ENCODE peak calls at places on chromosomes 3 and 15, in eight cellular contexts. One of them, this sample, is unnamed.

GRCh38 chr3:1118074-1118473 is 25.2 kb downstream of the CNTN6 start:
- DNase-seq in B cell: no peak
- DNase-seq in CD4-positive, CD25-positive, alpha-beta regulatory T cell: no peak
- DNase-seq in MCF 10A: peak; percentile 48
- DNase-seq in NCI-H460: no peak
- DNase-seq in stimulated activated naive CD8-positive, alpha-beta T cell treated with anti-CD3 and anti-CD28 coated beads, Interleukin-15, Interleukin-2, amounts not matched to agents 100 U/mL and 50 U/mL, for 24 hours: no peak
- DNase-seq in occipital lobe: no peak
- DNase-seq in activated CD4-positive, alpha-beta T cell treated with anti-CD3 and anti-CD28 coated beads, Interleukin-2, amount 10 ng/mL, durations not matched to agents 7 days and 5 days: no peak
- DNase-seq in this sample: no peak

GRCh38 chr3:56860948-56861347 is 59.2 kb upstream of the ARHGEF3 start:
- DNase-seq in activated CD4-positive, alpha-beta T cell treated with anti-CD3 and anti-CD28 coated beads, Interleukin-2, amount 10 ng/mL, durations not matched to agents 7 days and 5 days: no peak
- DNase-seq in MCF 10A: no peak
- DNase-seq in occipital lobe: no peak
- DNase-seq in CD4-positive, CD25-positive, alpha-beta regulatory T cell: no peak
- DNase-seq in B cell: no peak
- DNase-seq in stimulated activated naive CD8-positive, alpha-beta T cell treated with anti-CD3 and anti-CD28 coated beads, Interleukin-15, Interleukin-2, amounts not matched to agents 100 U/mL and 50 U/mL, for 24 hours: no peak
- DNase-seq in NCI-H460: no peak
- DNase-seq in this sample: no peak

GRCh38 chr15:51203797-51204196 is 109.1 kb upstream of the TNFAIP8L3 start:
- DNase-seq in NCI-H460: no peak
- DNase-seq in B cell: no peak
- DNase-seq in occipital lobe: no peak
- DNase-seq in MCF 10A: peak; percentile 78
- DNase-seq in CD4-positive, CD25-positive, alpha-beta regulatory T cell: no peak
- DNase-seq in stimulated activated naive CD8-positive, alpha-beta T cell treated with anti-CD3 and anti-CD28 coated beads, Interleukin-15, Interleukin-2, amounts not matched to agents 100 U/mL and 50 U/mL, for 24 hours: no peak
- DNase-seq in activated CD4-positive, alpha-beta T cell treated with anti-CD3 and anti-CD28 coated beads, Interleukin-2, amount 10 ng/mL, durations not matched to agents 7 days and 5 days: no peak
- DNase-seq in this sample: no peak

GRCh38 chr15:67411491-67411890 is 109.4 kb upstream of the C15orf61 start:
- DNase-seq in B cell: no peak
- DNase-seq in CD4-positive, CD25-positive, alpha-beta regulatory T cell: no peak
- DNase-seq in stimulated activated naive CD8-positive, alpha-beta T cell treated with anti-CD3 and anti-CD28 coated beads, Interleukin-15, Interleukin-2, amounts not matched to agents 100 U/mL and 50 U/mL, for 24 hours: no peak
- DNase-seq in activated CD4-positive, alpha-beta T cell treated with anti-CD3 and anti-CD28 coated beads, Interleukin-2, amount 10 ng/mL, durations not matched to agents 7 days and 5 days: no peak
- DNase-seq in MCF 10A: no peak
- DNase-seq in occipital lobe: no peak
- DNase-seq in NCI-H460: no peak
- DNase-seq in this sample: no peak

GRCh38 chr3:154888386-154888785 is 191.7 kb upstream of the MME start:
- DNase-seq in NCI-H460: no peak
- DNase-seq in B cell: no peak
- DNase-seq in occipital lobe: no peak
- DNase-seq in MCF 10A: no peak
- DNase-seq in stimulated activated naive CD8-positive, alpha-beta T cell treated with anti-CD3 and anti-CD28 coated beads, Interleukin-15, Interleukin-2, amounts not matched to agents 100 U/mL and 50 U/mL, for 24 hours: no peak
- DNase-seq in CD4-positive, CD25-positive, alpha-beta regulatory T cell: no peak
- DNase-seq in activated CD4-positive, alpha-beta T cell treated with anti-CD3 and anti-CD28 coated beads, Interleukin-2, amount 10 ng/mL, durations not matched to agents 7 days and 5 days: no peak
- DNase-seq in this sample: no peak

GRCh38 chr15:73866881-73867410 is 6.4 kb upstream of the TBC1D21 start:
- DNase-seq in B cell: no peak
- DNase-seq in NCI-H460: no peak
- DNase-seq in stimulated activated naive CD8-positive, alpha-beta T cell treated with anti-CD3 and anti-CD28 coated beads, Interleukin-15, Interleukin-2, amounts not matched to agents 100 U/mL and 50 U/mL, for 24 hours: no peak
- DNase-seq in occipital lobe: no peak
- DNase-seq in activated CD4-positive, alpha-beta T cell treated with anti-CD3 and anti-CD28 coated beads, Interleukin-2, amount 10 ng/mL, durations not matched to agents 7 days and 5 days: no peak
- DNase-seq in CD4-positive, CD25-positive, alpha-beta regulatory T cell: no peak
- DNase-seq in MCF 10A: no peak
- DNase-seq in this sample: no peak

GRCh38 chr3:128554100-128554464 is 61.1 kb upstream of the GATA2 start:
- DNase-seq in MCF 10A: peak; percentile 68
- DNase-seq in stimulated activated naive CD8-positive, alpha-beta T cell treated with anti-CD3 and anti-CD28 coated beads, Interleukin-15, Interleukin-2, amounts not matched to agents 100 U/mL and 50 U/mL, for 24 hours: no peak
- DNase-seq in NCI-H460: no peak
- DNase-seq in CD4-positive, CD25-positive, alpha-beta regulatory T cell: no peak
- DNase-seq in occipital lobe: no peak
- DNase-seq in B cell: no peak
- DNase-seq in activated CD4-positive, alpha-beta T cell treated with anti-CD3 and anti-CD28 coated beads, Interleukin-2, amount 10 ng/mL, durations not matched to agents 7 days and 5 days: no peak
- DNase-seq in this sample: no peak

GRCh38 chr15:28954466-28955159 is 68.8 kb downstream of the APBA2 start:
- DNase-seq in stimulated activated naive CD8-positive, alpha-beta T cell treated with anti-CD3 and anti-CD28 coated beads, Interleukin-15, Interleukin-2, amounts not matched to agents 100 U/mL and 50 U/mL, for 24 hours: no peak
- DNase-seq in activated CD4-positive, alpha-beta T cell treated with anti-CD3 and anti-CD28 coated beads, Interleukin-2, amount 10 ng/mL, durations not matched to agents 7 days and 5 days: no peak
- DNase-seq in MCF 10A: no peak
- DNase-seq in NCI-H460: no peak
- DNase-seq in B cell: no peak
- DNase-seq in occipital lobe: no peak
- DNase-seq in CD4-positive, CD25-positive, alpha-beta regulatory T cell: no peak
- DNase-seq in this sample: no peak

GRCh38 chr3:188187055-188187454 is 33.1 kb downstream of the LPP start:
- DNase-seq in CD4-positive, CD25-positive, alpha-beta regulatory T cell: no peak
- DNase-seq in activated CD4-positive, alpha-beta T cell treated with anti-CD3 and anti-CD28 coated beads, Interleukin-2, amount 10 ng/mL, durations not matched to agents 7 days and 5 days: no peak
- DNase-seq in NCI-H460: peak; percentile 1
- DNase-seq in stimulated activated naive CD8-positive, alpha-beta T cell treated with anti-CD3 and anti-CD28 coated beads, Interleukin-15, Interleukin-2, amounts not matched to agents 100 U/mL and 50 U/mL, for 24 hours: no peak
- DNase-seq in occipital lobe: no peak
- DNase-seq in MCF 10A: peak; percentile 76
- DNase-seq in B cell: peak; percentile 64
- DNase-seq in this sample: no peak

GRCh38 chr3:149784064-149784704 is 8.2 kb downstream of the ANKUB1 start:
- DNase-seq in activated CD4-positive, alpha-beta T cell treated with anti-CD3 and anti-CD28 coated beads, Interleukin-2, amount 10 ng/mL, durations not matched to agents 7 days and 5 days: no peak
- DNase-seq in occipital lobe: no peak
- DNase-seq in B cell: no peak
- DNase-seq in CD4-positive, CD25-positive, alpha-beta regulatory T cell: no peak
- DNase-seq in stimulated activated naive CD8-positive, alpha-beta T cell treated with anti-CD3 and anti-CD28 coated beads, Interleukin-15, Interleukin-2, amounts not matched to agents 100 U/mL and 50 U/mL, for 24 hours: no peak
- DNase-seq in NCI-H460: no peak
- DNase-seq in MCF 10A: no peak
- DNase-seq in this sample: no peak

GRCh38 chr3:48039487-48040190 is 23.4 kb upstream of the MAP4 start:
- DNase-seq in MCF 10A: no peak
- DNase-seq in B cell: no peak
- DNase-seq in stimulated activated naive CD8-positive, alpha-beta T cell treated with anti-CD3 and anti-CD28 coated beads, Interleukin-15, Interleukin-2, amounts not matched to agents 100 U/mL and 50 U/mL, for 24 hours: no peak
- DNase-seq in CD4-positive, CD25-positive, alpha-beta regulatory T cell: no peak
- DNase-seq in occipital lobe: no peak
- DNase-seq in NCI-H460: peak; percentile 25
- DNase-seq in activated CD4-positive, alpha-beta T cell treated with anti-CD3 and anti-CD28 coated beads, Interleukin-2, amount 10 ng/mL, durations not matched to agents 7 days and 5 days: no peak
- DNase-seq in this sample: no peak

GRCh38 chr3:173711619-173712018 is 314.1 kb downstream of the NLGN1 start:
- DNase-seq in occipital lobe: no peak
- DNase-seq in CD4-positive, CD25-positive, alpha-beta regulatory T cell: no peak
- DNase-seq in stimulated activated naive CD8-positive, alpha-beta T cell treated with anti-CD3 and anti-CD28 coated beads, Interleukin-15, Interleukin-2, amounts not matched to agents 100 U/mL and 50 U/mL, for 24 hours: no peak
- DNase-seq in MCF 10A: no peak
- DNase-seq in B cell: no peak
- DNase-seq in NCI-H460: no peak
- DNase-seq in activated CD4-positive, alpha-beta T cell treated with anti-CD3 and anti-CD28 coated beads, Interleukin-2, amount 10 ng/mL, durations not matched to agents 7 days and 5 days: no peak
- DNase-seq in this sample: no peak

GRCh38 chr15:29135702-29136426 is 133.8 kb downstream of the NSMCE3 start:
- DNase-seq in MCF 10A: no peak
- DNase-seq in occipital lobe: no peak
- DNase-seq in CD4-positive, CD25-positive, alpha-beta regulatory T cell: no peak
- DNase-seq in NCI-H460: no peak
- DNase-seq in activated CD4-positive, alpha-beta T cell treated with anti-CD3 and anti-CD28 coated beads, Interleukin-2, amount 10 ng/mL, durations not matched to agents 7 days and 5 days: no peak
- DNase-seq in stimulated activated naive CD8-positive, alpha-beta T cell treated with anti-CD3 and anti-CD28 coated beads, Interleukin-15, Interleukin-2, amounts not matched to agents 100 U/mL and 50 U/mL, for 24 hours: no peak
- DNase-seq in B cell: no peak
- DNase-seq in this sample: no peak

GRCh38 chr3:58025406-58025805 is 17.2 kb downstream of the FLNB start:
- DNase-seq in NCI-H460: no peak
- DNase-seq in stimulated activated naive CD8-positive, alpha-beta T cell treated with anti-CD3 and anti-CD28 coated beads, Interleukin-15, Interleukin-2, amounts not matched to agents 100 U/mL and 50 U/mL, for 24 hours: no peak
- DNase-seq in MCF 10A: no peak
- DNase-seq in CD4-positive, CD25-positive, alpha-beta regulatory T cell: no peak
- DNase-seq in occipital lobe: no peak
- DNase-seq in activated CD4-positive, alpha-beta T cell treated with anti-CD3 and anti-CD28 coated beads, Interleukin-2, amount 10 ng/mL, durations not matched to agents 7 days and 5 days: no peak
- DNase-seq in B cell: no peak
- DNase-seq in this sample: no peak

GRCh38 chr3:184300377-184300717 is 1.3 kb downstream of the PSMD2 start:
- DNase-seq in occipital lobe: no peak
- DNase-seq in B cell: no peak
- DNase-seq in NCI-H460: no peak
- DNase-seq in activated CD4-positive, alpha-beta T cell treated with anti-CD3 and anti-CD28 coated beads, Interleukin-2, amount 10 ng/mL, durations not matched to agents 7 days and 5 days: no peak
- DNase-seq in stimulated activated naive CD8-positive, alpha-beta T cell treated with anti-CD3 and anti-CD28 coated beads, Interleukin-15, Interleukin-2, amounts not matched to agents 100 U/mL and 50 U/mL, for 24 hours: no peak
- DNase-seq in MCF 10A: peak; percentile 13
- DNase-seq in CD4-positive, CD25-positive, alpha-beta regulatory T cell: no peak
- DNase-seq in this sample: no peak

GRCh38 chr3:188208751-188209433 is 54.9 kb downstream of the LPP start:
- DNase-seq in B cell: no peak
- DNase-seq in CD4-positive, CD25-positive, alpha-beta regulatory T cell: no peak
- DNase-seq in MCF 10A: no peak
- DNase-seq in NCI-H460: no peak
- DNase-seq in occipital lobe: no peak
- DNase-seq in stimulated activated naive CD8-positive, alpha-beta T cell treated with anti-CD3 and anti-CD28 coated beads, Interleukin-15, Interleukin-2, amounts not matched to agents 100 U/mL and 50 U/mL, for 24 hours: no peak
- DNase-seq in activated CD4-positive, alpha-beta T cell treated with anti-CD3 and anti-CD28 coated beads, Interleukin-2, amount 10 ng/mL, durations not matched to agents 7 days and 5 days: no peak
- DNase-seq in this sample: no peak

GRCh38 chr3:13008114-13008995 is 64.9 kb downstream of the IQSEC1 start:
- DNase-seq in stimulated activated naive CD8-positive, alpha-beta T cell treated with anti-CD3 and anti-CD28 coated beads, Interleukin-15, Interleukin-2, amounts not matched to agents 100 U/mL and 50 U/mL, for 24 hours: no peak
- DNase-seq in CD4-positive, CD25-positive, alpha-beta regulatory T cell: no peak
- DNase-seq in B cell: no peak
- DNase-seq in MCF 10A: no peak
- DNase-seq in activated CD4-positive, alpha-beta T cell treated with anti-CD3 and anti-CD28 coated beads, Interleukin-2, amount 10 ng/mL, durations not matched to agents 7 days and 5 days: no peak
- DNase-seq in occipital lobe: no peak
- DNase-seq in NCI-H460: no peak
- DNase-seq in this sample: no peak

GRCh38 chr3:181076558-181076957 is 87.0 kb upstream of the DNAJC19 start:
- DNase-seq in CD4-positive, CD25-positive, alpha-beta regulatory T cell: no peak
- DNase-seq in MCF 10A: no peak
- DNase-seq in stimulated activated naive CD8-positive, alpha-beta T cell treated with anti-CD3 and anti-CD28 coated beads, Interleukin-15, Interleukin-2, amounts not matched to agents 100 U/mL and 50 U/mL, for 24 hours: no peak
- DNase-seq in NCI-H460: no peak
- DNase-seq in occipital lobe: no peak
- DNase-seq in activated CD4-positive, alpha-beta T cell treated with anti-CD3 and anti-CD28 coated beads, Interleukin-2, amount 10 ng/mL, durations not matched to agents 7 days and 5 days: no peak
- DNase-seq in B cell: no peak
- DNase-seq in this sample: no peak

GRCh38 chr3:50529996-50530706 is 26.7 kb upstream of the CACNA2D2 start:
- DNase-seq in stimulated activated naive CD8-positive, alpha-beta T cell treated with anti-CD3 and anti-CD28 coated beads, Interleukin-15, Interleukin-2, amounts not matched to agents 100 U/mL and 50 U/mL, for 24 hours: no peak
- DNase-seq in activated CD4-positive, alpha-beta T cell treated with anti-CD3 and anti-CD28 coated beads, Interleukin-2, amount 10 ng/mL, durations not matched to agents 7 days and 5 days: no peak
- DNase-seq in MCF 10A: no peak
- DNase-seq in occipital lobe: no peak
- DNase-seq in NCI-H460: no peak
- DNase-seq in B cell: no peak
- DNase-seq in CD4-positive, CD25-positive, alpha-beta regulatory T cell: no peak
- DNase-seq in this sample: no peak

GRCh38 chr3:126353694-126354321 is 3.4 kb downstream of the KLF15 start:
- DNase-seq in B cell: no peak
- DNase-seq in stimulated activated naive CD8-positive, alpha-beta T cell treated with anti-CD3 and anti-CD28 coated beads, Interleukin-15, Interleukin-2, amounts not matched to agents 100 U/mL and 50 U/mL, for 24 hours: no peak
- DNase-seq in CD4-positive, CD25-positive, alpha-beta regulatory T cell: no peak
- DNase-seq in activated CD4-positive, alpha-beta T cell treated with anti-CD3 and anti-CD28 coated beads, Interleukin-2, amount 10 ng/mL, durations not matched to agents 7 days and 5 days: no peak
- DNase-seq in NCI-H460: no peak
- DNase-seq in occipital lobe: no peak
- DNase-seq in MCF 10A: no peak
- DNase-seq in this sample: no peak

GRCh38 chr3:17747184-17747889 is 4.9 kb upstream of the TBC1D5 start:
- DNase-seq in B cell: peak; percentile 51
- DNase-seq in stimulated activated naive CD8-positive, alpha-beta T cell treated with anti-CD3 and anti-CD28 coated beads, Interleukin-15, Interleukin-2, amounts not matched to agents 100 U/mL and 50 U/mL, for 24 hours: no peak
- DNase-seq in MCF 10A: no peak
- DNase-seq in occipital lobe: no peak
- DNase-seq in NCI-H460: no peak
- DNase-seq in CD4-positive, CD25-positive, alpha-beta regulatory T cell: no peak
- DNase-seq in activated CD4-positive, alpha-beta T cell treated with anti-CD3 and anti-CD28 coated beads, Interleukin-2, amount 10 ng/mL, durations not matched to agents 7 days and 5 days: no peak
- DNase-seq in this sample: no peak

GRCh38 chr3:4571690-4572334 is 78.7 kb downstream of the ITPR1 start:
- DNase-seq in occipital lobe: no peak
- DNase-seq in MCF 10A: peak; percentile 29
- DNase-seq in NCI-H460: no peak
- DNase-seq in stimulated activated naive CD8-positive, alpha-beta T cell treated with anti-CD3 and anti-CD28 coated beads, Interleukin-15, Interleukin-2, amounts not matched to agents 100 U/mL and 50 U/mL, for 24 hours: no peak
- DNase-seq in activated CD4-positive, alpha-beta T cell treated with anti-CD3 and anti-CD28 coated beads, Interleukin-2, amount 10 ng/mL, durations not matched to agents 7 days and 5 days: no peak
- DNase-seq in B cell: peak; percentile 12
- DNase-seq in CD4-positive, CD25-positive, alpha-beta regulatory T cell: no peak
- DNase-seq in this sample: no peak

GRCh38 chr3:14950274-14950673 is 2.9 kb downstream of the NR2C2 start:
- DNase-seq in CD4-positive, CD25-positive, alpha-beta regulatory T cell: no peak
- DNase-seq in occipital lobe: no peak
- DNase-seq in NCI-H460: no peak
- DNase-seq in activated CD4-positive, alpha-beta T cell treated with anti-CD3 and anti-CD28 coated beads, Interleukin-2, amount 10 ng/mL, durations not matched to agents 7 days and 5 days: no peak
- DNase-seq in MCF 10A: no peak
- DNase-seq in B cell: no peak
- DNase-seq in stimulated activated naive CD8-positive, alpha-beta T cell treated with anti-CD3 and anti-CD28 coated beads, Interleukin-15, Interleukin-2, amounts not matched to agents 100 U/mL and 50 U/mL, for 24 hours: no peak
- DNase-seq in this sample: no peak

GRCh38 chr3:42690766-42691680 is 5.7 kb downstream of the KLHL40 start:
- DNase-seq in activated CD4-positive, alpha-beta T cell treated with anti-CD3 and anti-CD28 coated beads, Interleukin-2, amount 10 ng/mL, durations not matched to agents 7 days and 5 days: no peak
- DNase-seq in NCI-H460: no peak
- DNase-seq in occipital lobe: no peak
- DNase-seq in CD4-positive, CD25-positive, alpha-beta regulatory T cell: no peak
- DNase-seq in B cell: no peak
- DNase-seq in stimulated activated naive CD8-positive, alpha-beta T cell treated with anti-CD3 and anti-CD28 coated beads, Interleukin-15, Interleukin-2, amounts not matched to agents 100 U/mL and 50 U/mL, for 24 hours: no peak
- DNase-seq in MCF 10A: no peak
- DNase-seq in this sample: no peak

GRCh38 chr15:51493892-51494291 is 128.7 kb downstream of the DMXL2 start:
- DNase-seq in B cell: no peak
- DNase-seq in stimulated activated naive CD8-positive, alpha-beta T cell treated with anti-CD3 and anti-CD28 coated beads, Interleukin-15, Interleukin-2, amounts not matched to agents 100 U/mL and 50 U/mL, for 24 hours: no peak
- DNase-seq in NCI-H460: no peak
- DNase-seq in occipital lobe: no peak
- DNase-seq in activated CD4-positive, alpha-beta T cell treated with anti-CD3 and anti-CD28 coated beads, Interleukin-2, amount 10 ng/mL, durations not matched to agents 7 days and 5 days: no peak
- DNase-seq in MCF 10A: no peak
- DNase-seq in CD4-positive, CD25-positive, alpha-beta regulatory T cell: no peak
- DNase-seq in this sample: no peak